ENCODE peak calls at places on chromosomes 12 and 14, in nine cellular contexts. W, F, C, Z, Q, U, H, K and P are unnamed samples.

GRCh38 chr14:60217713-60218112 is 31.3 kb upstream of the PPM1A start:
- DNase-seq in W (no peak), F (no peak), C (no peak), Z (no peak), Q (no peak), U (no peak), H (no peak), K (no peak), P (no peak)

GRCh38 chr14:66974397-66975025 is 214.7 kb upstream of the GARIN2 start:
- DNase-seq in W (no peak), F (peak; percentile 7), C (no peak), Z (no peak), Q (no peak), U (no peak), H (peak; percentile 76), K (peak; percentile 4), P (no peak)

GRCh38 chr12:25500651-25501050 is 52.4 kb downstream of the LMNTD1 start:
- DNase-seq in W (no peak), F (no peak), C (no peak), Z (no peak), Q (no peak), U (no peak), H (peak; percentile 19), K (no peak), P (no peak)

GRCh38 chr12:127272864-127273263 is 994.1 kb upstream of the TMEM132C start:
- DNase-seq in W (no peak), F (peak; percentile 85), C (no peak), Z (no peak), Q (no peak), U (no peak), H (peak; percentile 95), K (no peak), P (no peak)

GRCh38 chr12:90102957-90103652 is 394.5 kb upstream of the ATP2B1 start:
- DNase-seq in W (no peak), F (peak; percentile 55), C (no peak), Z (no peak), Q (no peak), U (no peak), H (peak; percentile 59), K (peak; percentile 61), P (no peak)

GRCh38 chr14:67166450-67166853 is 22.8 kb upstream of the GARIN2 start:
- DNase-seq in W (peak; percentile 25), F (peak; percentile 51), C (no peak), Z (no peak), Q (no peak), U (peak; percentile 61), H (peak; percentile 40), K (peak; percentile 64), P (peak; percentile 44)

GRCh38 chr12:95146767-95147166 is 70.5 kb downstream of the FGD6 start:
- DNase-seq in W (no peak), F (no peak), C (no peak), Z (no peak), Q (no peak), U (no peak), H (no peak), K (no peak), P (no peak)

GRCh38 chr14:36009643-36010042 is 166.9 kb downstream of the PTCSC3 start:
- DNase-seq in W (no peak), F (no peak), C (no peak), Z (no peak), Q (no peak), U (no peak), H (no peak), K (no peak), P (no peak)

GRCh38 chr14:55867726-55868125 is 250.5 kb upstream of the PELI2 start:
- DNase-seq in W (no peak), F (no peak), C (no peak), Z (no peak), Q (no peak), U (no peak), H (peak; percentile 80), K (no peak), P (no peak)

GRCh38 chr14:92409069-92409468 is 86.1 kb downstream of the SLC24A4 start:
- DNase-seq in W (no peak), F (no peak), C (peak; percentile 53), Z (no peak), Q (no peak), U (peak; percentile 26), H (no peak), K (no peak), P (no peak)

DNA sequence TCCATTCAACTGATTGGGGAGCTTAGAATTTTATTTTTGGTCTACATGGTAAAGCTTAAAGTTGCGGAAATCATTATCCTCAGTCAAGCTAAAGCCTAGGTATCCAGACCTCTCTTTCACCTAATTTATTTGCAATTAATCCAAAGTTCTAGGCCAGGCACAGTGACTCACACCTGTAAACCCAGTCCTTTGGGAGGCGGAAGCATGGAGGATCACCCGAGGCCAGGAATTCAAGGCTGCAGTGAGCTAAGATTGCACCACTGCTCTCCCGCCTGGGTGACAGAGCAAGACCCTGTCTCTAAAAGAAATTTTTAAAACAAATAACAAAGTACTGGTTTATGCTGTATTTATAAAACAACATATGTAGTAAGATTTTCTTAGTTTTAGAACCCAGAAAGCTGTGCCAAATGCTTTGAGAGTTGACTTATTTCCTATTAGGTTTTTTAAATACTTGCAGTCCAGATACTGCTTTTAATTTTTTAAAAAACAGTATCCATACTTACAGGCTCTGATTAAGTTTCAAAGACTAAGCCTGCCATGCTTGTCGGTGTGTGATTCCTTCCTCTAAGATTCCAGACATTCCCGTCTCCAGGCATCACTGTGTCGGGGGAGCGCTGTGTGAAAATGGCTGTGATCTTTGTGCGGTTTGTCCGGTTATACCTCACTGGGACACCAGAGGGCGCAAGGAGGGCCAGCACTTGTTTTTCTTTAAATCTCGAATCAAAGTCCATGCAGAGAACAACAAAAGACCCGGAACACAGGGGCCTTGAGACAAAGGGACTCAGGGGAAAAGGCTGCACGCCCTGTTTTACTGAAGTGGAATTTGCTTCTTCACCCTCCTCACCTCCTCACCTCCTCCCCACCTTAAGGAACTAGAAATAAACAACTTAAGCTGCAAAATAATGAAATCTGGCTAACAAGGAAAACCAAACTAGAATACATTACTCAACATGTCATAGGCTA is 24.6 kb upstream of the TMPO start:
- DNase-seq in W (no peak), F (peak; percentile 92), C (peak; percentile 81), Z (peak; percentile 91), Q (peak; percentile 73), U (peak; percentile 95), H (peak; percentile 75), K (peak; percentile 94), P (peak; percentile 84)
- TF ChIP-seq CTCF in W (peak; percentile 95), F (peak; percentile 88), C (peak; percentile 83), Z (peak; percentile 77), Q (peak; percentile 84), U (peak; percentile 83), H (peak; percentile 82), K (peak; percentile 83), P (peak; percentile 90)

DNA sequence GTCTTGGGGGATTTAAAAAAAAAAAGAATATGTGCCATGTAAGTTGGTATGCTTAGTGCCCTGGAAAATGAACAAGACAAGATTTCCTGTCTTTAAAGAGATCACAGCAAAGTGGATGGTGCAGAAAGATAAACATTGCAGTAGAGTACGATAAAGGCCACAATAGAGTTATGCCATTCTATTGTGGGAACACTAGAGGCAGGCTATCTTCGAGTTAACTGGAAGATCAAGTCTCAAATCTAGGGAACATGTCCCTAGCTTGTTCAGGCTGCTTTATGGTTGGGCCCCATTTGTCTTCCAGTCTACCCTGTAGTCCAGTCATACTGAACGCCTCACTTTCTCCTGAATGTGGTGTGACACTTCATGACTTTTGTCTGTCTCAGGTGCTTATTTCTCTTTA is 18.7 kb upstream of the CCT2 start:
- DNase-seq in W (no peak), F (no peak), C (no peak), Z (no peak), Q (no peak), U (no peak), H (no peak), K (no peak), P (no peak)
- TF ChIP-seq CTCF in W (peak; percentile 34), F (peak; percentile 4), C (no peak), Z (no peak), Q (no peak), U (no peak), H (peak; percentile 4), K (no peak), P (peak; percentile 17)

DNA sequence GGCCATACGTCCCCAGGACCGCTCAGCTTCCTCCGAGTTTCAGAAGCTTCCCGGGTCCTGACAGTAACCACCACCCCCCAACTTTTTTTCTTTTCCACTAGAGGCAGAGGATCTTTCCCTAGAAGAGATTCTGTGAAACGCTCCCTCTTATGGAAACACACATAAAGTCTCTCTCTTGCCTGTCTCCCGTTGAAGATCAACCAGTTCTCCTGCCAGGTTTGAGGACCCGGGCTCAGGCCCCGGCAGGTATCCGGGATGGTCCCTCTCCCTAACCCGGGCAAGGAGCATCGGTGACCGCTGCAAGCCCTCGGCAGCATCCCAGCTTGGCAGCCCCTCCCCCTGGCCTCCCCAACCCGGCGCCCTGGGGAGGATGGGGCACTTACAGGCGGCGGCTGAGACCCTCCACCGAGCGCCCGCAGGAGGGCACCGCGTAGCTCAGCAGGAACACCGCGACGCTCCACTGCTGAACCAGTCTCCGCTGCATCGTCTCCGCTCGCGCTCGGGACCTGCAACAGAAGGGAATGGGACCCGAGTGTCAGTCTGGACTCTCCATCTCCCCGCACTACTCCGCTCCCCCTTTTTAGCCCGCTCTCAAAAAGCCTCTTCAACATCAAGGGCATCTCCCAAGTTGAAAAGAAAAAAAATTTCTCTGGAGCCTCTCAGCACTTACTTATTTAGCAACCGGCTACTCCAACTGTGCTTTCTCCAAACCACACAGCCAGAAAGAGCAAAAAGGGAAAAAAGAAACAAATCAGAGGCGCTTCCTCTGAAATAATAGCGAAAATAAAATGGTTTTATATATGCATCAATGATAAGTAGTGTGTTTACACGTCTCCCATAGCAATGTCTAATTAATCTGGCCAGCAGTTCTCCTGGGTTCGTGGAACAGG is 3.3 kb downstream of the PTHLH start:
- DNase-seq in W (no peak), F (peak; percentile 28), C (peak; percentile 23), Z (no peak), Q (no peak), U (no peak), H (no peak), K (peak; percentile 69), P (no peak)
- TF ChIP-seq CTCF in W (peak; percentile 15), F (peak; percentile 22), C (no peak), Z (peak; percentile 5), Q (no peak), U (no peak), H (peak; percentile 0), K (no peak), P (no peak)

GRCh38 chr12:55728185-55728931 is 451 bp downstream of the CD63 start:
- DNase-seq in W (no peak), F (peak; percentile 80), C (peak; percentile 85), Z (peak; percentile 77), Q (no peak), U (peak; percentile 76), H (no peak), K (peak; percentile 60), P (peak; percentile 63)
- TF ChIP-seq CTCF in W (no peak), F (no peak), C (no peak), Z (no peak), Q (no peak), U (peak; percentile 28), H (no peak), K (no peak), P (no peak)